ENCODE peak calls at places on chromosome 1, in eight cellular contexts. N is mammary epithelial cell, J is PC-9, K is endothelial cell of umbilical vein, Q is HepG2, G is IMR-90, O is HCT116, I is MM.1S. H is an unnamed sample. For H3K36me3, the result is how much of the 10 kb centered on the place peaks cover.

GRCh38 chr1:156608036-156608674 is 6.9 kb upstream of the GPATCH4 start:
- DNase-seq in N (peak), J (peak), K (peak), Q (peak), G (peak), O (peak), I (peak), H (peak)

GRCh38 chr1:212077028-212077427 is 41.5 kb downstream of the DTL start:
- DNase-seq in N (peak), J (no peak), K (peak), Q (no peak), G (no peak), O (no peak), I (no peak), H (no peak)

GRCh38 chr1:86503477-86504129 is 34.9 kb downstream of the CLCA1 start:
- DNase-seq in N (no peak), J (no peak), K (no peak), Q (no peak), G (peak), O (no peak), I (no peak), H (no peak)

GRCh38 chr1:5891736-5892135 is 100.5 kb downstream of the NPHP4 start:
- DNase-seq in N (no peak), J (no peak), K (no peak), Q (no peak), G (peak), O (no peak), I (no peak), H (no peak)

GRCh38 chr1:242691603-242691945 is 167.1 kb upstream of the PLD5 start:
- DNase-seq in N (no peak), J (no peak), K (no peak), Q (no peak), G (no peak), O (no peak), I (peak), H (no peak)

GRCh38 chr1:227749916-227750710 is 14.9 kb downstream of the SNAP47 start:
- DNase-seq in N (no peak), J (no peak), K (no peak), Q (no peak), G (no peak), O (no peak), I (no peak), H (no peak)

GRCh38 chr1:48917901-48918603 is 141.4 kb upstream of the BEND5 start:
- DNase-seq in N (no peak), J (no peak), K (no peak), Q (peak), G (no peak), O (no peak), I (no peak), H (no peak)

GRCh38 chr1:30462826-30463425 is 260.5 kb downstream of the MATN1 start:
- DNase-seq in N (no peak), J (no peak), K (no peak), Q (no peak), G (no peak), O (no peak), I (no peak), H (no peak)

GRCh38 chr1:53546409-53547155 is 87.4 kb downstream of the DMRTB1 start:
- DNase-seq in N (no peak), J (no peak), K (no peak), Q (no peak), G (no peak), O (no peak), I (no peak), H (no peak)

GRCh38 chr1:91603409-91603808 is 102.8 kb downstream of the CDC7 start:
- DNase-seq in N (no peak), J (no peak), K (no peak), Q (no peak), G (no peak), O (no peak), I (no peak), H (no peak)

GRCh38 chr1:90104941-90105593 is 110.2 kb downstream of the ZNF326 start:
- DNase-seq in N (no peak), J (no peak), K (no peak), Q (no peak), G (no peak), O (no peak), I (no peak), H (no peak)

GRCh38 chr1:110540891-110541685 is 22.1 kb upstream of the KCNA10 start:
- DNase-seq in N (no peak), J (no peak), K (no peak), Q (no peak), G (no peak), O (no peak), I (no peak), H (no peak)

GRCh38 chr1:44300882-44301281 is 54.2 kb downstream of the ERI3 start:
- DNase-seq in N (no peak), J (no peak), K (no peak), Q (no peak), G (no peak), O (no peak), I (no peak), H (no peak)

GRCh38 chr1:32758177-32758794 is 55.7 kb upstream of the SYNC start:
- DNase-seq in N (no peak), J (no peak), K (no peak), Q (no peak), G (no peak), O (no peak), I (no peak), H (no peak)

GRCh38 chr1:51679435-51679834 is 62.5 kb downstream of the OSBPL9 start:
- DNase-seq in N (peak), J (no peak), K (no peak), Q (no peak), G (peak), O (no peak), I (peak), H (no peak)

GRCh38 chr1:3026581-3027511 is 5.6 kb downstream of the ACTRT2 start:
- DNase-seq in N (no peak), J (no peak), K (no peak), Q (no peak), G (no peak), O (no peak), I (no peak), H (no peak)

GRCh38 chr1:208242829-208243521 is 1.2 kb downstream of the PLXNA2 start:
- DNase-seq in N (peak), J (peak), K (no peak), Q (no peak), G (no peak), O (no peak), I (peak), H (no peak)

GRCh38 chr1:185155600-185156320 is 993 bp downstream of the TRMT1L start:
- DNase-seq in N (peak), J (no peak), K (no peak), Q (no peak), G (peak), O (no peak), I (peak), H (peak)

GRCh38 chr1:85146972-85147359 is 53.9 kb downstream of the SYDE2 start:
- DNase-seq in N (peak), J (no peak), K (no peak), Q (peak), G (peak), O (no peak), I (peak), H (no peak)

GRCh38 chr1:208499021-208499420 is 254.8 kb upstream of the PLXNA2 start:
- DNase-seq in N (no peak), J (no peak), K (no peak), Q (no peak), G (no peak), O (no peak), I (no peak), H (no peak)

GRCh38 chr1:82788038-82788437 is 987.3 kb downstream of the ADGRL2 start:
- DNase-seq in N (no peak), J (no peak), K (no peak), Q (no peak), G (no peak), O (no peak), I (no peak), H (no peak)

GRCh38 chr1:198643827-198644226 is 5.0 kb downstream of the PTPRC start:
- DNase-seq in N (no peak), J (no peak), K (no peak), Q (no peak), G (no peak), O (no peak), I (no peak), H (no peak)

GRCh38 chr1:17340358-17340757 is 31.6 kb upstream of the PADI6 start:
- DNase-seq in N (peak), J (peak), K (no peak), Q (no peak), G (no peak), O (no peak), I (no peak), H (no peak)

GRCh38 chr1:201022178-201022823 is 1.2 kb downstream of the KIF21B start:
- DNase-seq in N (no peak), J (no peak), K (no peak), Q (no peak), G (no peak), O (no peak), I (no peak), H (no peak)

GRCh38 chr1:113834716-113835115 is 22.4 kb upstream of the RSBN1 start:
- DNase-seq in N (peak), J (no peak), K (no peak), Q (no peak), G (no peak), O (no peak), I (no peak), H (no peak)

GRCh38 chr1:113835686-113836290 is 23.5 kb upstream of the RSBN1 start:
- DNase-seq in N (peak), J (no peak), K (peak), Q (peak), G (peak), O (peak), I (peak), H (peak)

GRCh38 chr1:113830039-113830438 is 17.8 kb upstream of the RSBN1 start:
- DNase-seq in N (peak), J (no peak), K (no peak), Q (no peak), G (peak), O (no peak), I (no peak), H (no peak)
- H3K4me2 ChIP-seq in N (no peak), J (peak), K (no peak), Q (no peak), G (peak), O (no peak), I (no peak), H (no peak)

DNA sequence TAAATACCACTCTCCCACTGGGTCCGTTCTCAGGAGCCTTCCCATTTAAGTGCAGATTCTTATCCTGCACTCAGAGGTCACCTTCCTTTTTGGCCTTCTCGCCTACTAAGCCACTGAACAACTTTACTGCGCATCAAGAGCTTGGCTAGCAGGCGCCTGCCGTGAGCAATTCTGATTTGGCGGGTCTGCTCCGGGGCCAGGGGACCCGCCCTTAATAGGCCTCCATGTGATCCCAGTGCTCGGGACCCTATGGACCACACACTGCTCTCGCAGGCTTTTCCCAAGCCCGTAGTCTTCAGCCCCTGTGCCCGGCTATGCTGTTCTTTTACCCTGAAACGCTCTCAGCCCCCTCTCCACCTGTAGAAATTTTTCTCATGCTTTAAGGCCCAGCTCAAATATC is 45.1 kb downstream of the BCL9 start:
- DNase-seq in N (no peak), J (no peak), K (no peak), Q (no peak), G (no peak), O (no peak), I (no peak), H (no peak)
- H3K4me3 ChIP-seq in N (no peak), J (no peak), K (no peak), Q (no peak), G (no peak), O (no peak), I (no peak), H (no peak)

DNA sequence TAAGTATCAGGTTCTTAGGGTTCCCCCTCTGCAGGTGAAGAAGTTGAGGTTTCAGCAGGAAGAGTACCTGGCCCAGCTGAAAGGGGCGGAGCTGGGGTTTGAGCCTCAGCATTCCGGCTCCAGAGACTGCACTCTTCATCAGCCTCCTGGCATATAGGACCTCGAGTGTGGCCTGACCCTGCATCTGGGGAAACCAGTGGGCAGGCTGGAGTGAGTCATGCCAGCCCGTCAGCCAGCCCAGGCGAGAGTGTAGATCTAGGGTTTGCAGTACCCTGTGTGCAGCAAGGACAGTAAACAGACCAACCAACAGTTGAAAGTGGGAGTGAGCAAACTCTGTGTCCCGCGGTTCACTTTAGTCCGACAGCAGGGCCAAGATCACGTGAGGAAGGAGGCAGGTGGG is 14.1 kb downstream of the MFSD2A start:
- DNase-seq in N (peak), J (no peak), K (no peak), Q (no peak), G (peak), O (no peak), I (no peak), H (no peak)
- H3K36me3 ChIP-seq in N (under half), J (under half), K (under half), Q (under half), G (under half), O (under half), I (under half), H (under half)

DNA sequence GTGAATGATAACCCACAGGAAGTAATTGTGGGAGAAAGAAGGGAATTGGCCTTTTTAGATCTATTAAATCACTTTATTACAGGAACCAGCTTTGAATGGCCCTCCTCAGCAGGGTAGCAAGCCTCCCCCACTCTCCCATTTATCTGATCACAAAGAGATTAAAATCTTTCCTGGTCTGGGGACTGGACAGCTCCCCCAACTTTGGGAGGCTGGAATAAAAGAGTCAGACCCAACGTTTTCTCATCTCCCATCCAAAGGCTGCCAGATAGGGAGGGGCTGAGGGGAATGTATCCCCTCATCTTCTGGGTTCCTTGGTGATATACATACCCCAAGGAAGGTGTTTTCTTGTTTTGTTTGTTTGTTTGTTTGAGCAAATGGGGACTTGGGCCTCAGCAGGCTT is 2.4 kb downstream of the LIN28A start:
- DNase-seq in N (no peak), J (no peak), K (no peak), Q (no peak), G (no peak), O (no peak), I (no peak), H (no peak)
- H3K4me2 ChIP-seq in N (no peak), J (no peak), K (no peak), Q (no peak), G (no peak), O (no peak), I (no peak), H (no peak)

DNA sequence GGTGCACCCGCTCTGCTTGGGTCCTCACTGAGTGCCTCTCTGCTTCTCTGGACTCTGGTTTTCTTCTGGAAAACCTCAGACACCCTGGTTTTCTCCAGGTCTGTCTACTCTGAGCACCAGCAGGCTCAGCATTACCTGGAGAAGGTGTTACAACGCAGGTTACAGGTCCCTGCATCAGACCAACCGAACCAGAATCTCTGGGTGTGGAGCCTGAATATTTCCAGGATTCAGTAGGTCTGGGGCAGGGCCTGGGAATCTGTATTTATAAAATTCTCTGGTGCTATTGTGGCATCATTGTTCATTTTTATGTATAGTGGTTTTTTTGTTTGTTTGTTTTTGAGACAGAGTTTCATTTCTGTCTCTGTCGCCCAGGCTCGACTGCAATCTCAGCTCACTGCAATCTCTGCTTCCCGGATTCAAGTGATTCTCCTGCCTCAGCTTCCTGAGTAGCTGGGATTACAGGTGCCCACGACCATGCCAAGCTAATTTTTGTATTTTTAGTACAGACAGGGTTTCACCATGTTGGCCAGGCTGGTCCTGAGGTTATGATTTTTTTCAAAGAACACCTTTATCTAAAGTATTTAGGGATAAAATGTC is 1.5 kb upstream of the SLC30A2 start:
- DNase-seq in N (no peak), J (no peak), K (no peak), Q (no peak), G (no peak), O (no peak), I (no peak), H (no peak)
- H3K4me3 ChIP-seq in N (no peak), J (no peak), K (no peak), Q (no peak), G (no peak), O (no peak), I (no peak), H (no peak)

DNA sequence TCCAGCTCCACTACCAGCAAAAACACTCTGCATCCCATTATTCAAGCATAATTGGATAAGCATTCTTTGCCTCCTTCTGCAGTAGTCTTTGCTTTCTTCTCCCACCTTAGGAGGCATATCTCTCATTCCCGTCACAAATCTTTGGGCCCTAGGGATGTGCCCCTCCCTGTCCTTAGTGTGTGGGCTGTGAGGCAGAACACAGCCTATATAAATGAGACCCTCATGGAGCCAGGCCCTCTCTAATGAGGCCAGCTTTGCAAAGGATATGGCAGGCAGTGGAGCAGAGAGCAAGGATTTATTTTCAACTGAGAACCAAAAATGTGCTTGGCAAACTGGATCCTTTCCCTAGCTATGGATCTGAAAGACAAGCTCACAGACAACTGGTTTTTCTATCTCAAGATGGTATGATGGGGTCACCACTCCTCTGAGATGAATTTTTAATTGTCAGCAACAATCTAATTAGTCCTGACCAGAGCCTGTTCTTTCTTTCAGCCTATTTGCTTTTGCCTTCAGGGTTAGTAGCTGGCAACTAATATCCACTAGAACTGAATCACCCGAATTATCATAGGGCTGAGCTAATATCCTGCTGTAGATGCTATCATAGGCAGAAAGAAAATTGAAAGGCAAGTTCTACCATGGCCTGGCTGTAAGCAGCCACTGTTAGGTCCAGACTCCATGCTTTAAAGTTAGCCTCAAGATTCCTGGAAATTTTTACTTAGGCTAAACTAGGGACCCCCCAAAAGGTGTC is 134.2 kb downstream of the SYT2 start:
- DNase-seq in N (peak), J (no peak), K (peak), Q (no peak), G (peak), O (no peak), I (no peak), H (no peak)
- H3K36me3 ChIP-seq in N (under half), J (under half), K (under half), Q (under half), G (under half), O (under half), I (under half), H (under half)

GRCh38 chr1:78047631-78048030 is 1.9 kb downstream of the GIPC2 start:
- DNase-seq in N (no peak), J (no peak), K (peak), Q (no peak), G (no peak), O (no peak), I (no peak), H (no peak)

GRCh38 chr1:78045600-78045849 is 241 bp upstream of the GIPC2 start:
- DNase-seq in N (no peak), J (no peak), K (no peak), Q (no peak), G (no peak), O (no peak), I (no peak), H (no peak)

GRCh38 chr1:78045850-78046778 is at the start of gene GIPC2:
- DNase-seq in N (no peak), J (no peak), K (peak), Q (peak), G (peak), O (no peak), I (no peak), H (no peak)

GRCh38 chr1:78048446-78048845 is 2.7 kb downstream of the GIPC2 start:
- DNase-seq in N (no peak), J (no peak), K (no peak), Q (no peak), G (no peak), O (no peak), I (no peak), H (no peak)

DNA sequence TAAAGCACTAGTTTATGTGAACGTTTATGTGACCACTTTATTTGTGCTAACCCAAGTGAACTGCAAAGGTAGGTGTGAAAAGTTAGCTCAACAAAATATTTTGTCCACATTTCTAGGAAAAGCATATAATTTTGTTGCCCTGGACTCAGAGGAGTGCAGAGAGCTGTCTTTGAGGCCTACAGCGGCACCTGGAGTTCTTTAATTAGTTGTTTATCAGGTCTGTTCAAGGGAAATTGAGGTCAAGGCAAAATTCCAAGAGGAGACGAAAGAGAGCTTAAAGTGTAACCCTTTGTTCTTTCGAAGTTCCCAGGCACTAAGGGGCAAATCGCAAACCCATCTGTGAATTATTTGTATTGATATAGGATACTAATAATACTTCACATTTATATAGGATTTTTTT is 1.4 kb downstream of the GIPC2 start:
- DNase-seq in N (no peak), J (no peak), K (peak), Q (no peak), G (no peak), O (no peak), I (no peak), H (no peak)
- H3K4me2 ChIP-seq in N (no peak), J (no peak), K (peak), Q (peak), G (no peak), O (no peak), I (no peak), H (no peak)